ENCODE peak calls at places on chromosome 15, in four cellular contexts. One of them, this sample, is unnamed. For H3K4me1, the result is how much of the 10 kb centered on the place peaks cover.

GRCh38 chr15:42349178-42349577 is 10.1 kb upstream of the CAPN3 start:
- DNase-seq in IMR-90: peak
- DNase-seq in psoas muscle: no peak
- DNase-seq in heart left ventricle: no peak
- DNase-seq in this sample: no peak

GRCh38 chr15:56042982-56043980 is 49.9 kb upstream of the NEDD4 start:
- DNase-seq in IMR-90: no peak
- DNase-seq in psoas muscle: no peak
- DNase-seq in heart left ventricle: no peak
- DNase-seq in this sample: no peak

GRCh38 chr15:26382416-26383086 is 390.3 kb downstream of the GABRB3 start:
- DNase-seq in psoas muscle: no peak
- DNase-seq in IMR-90: no peak
- DNase-seq in heart left ventricle: no peak
- DNase-seq in this sample: no peak

GRCh38 chr15:59166601-59167265 is 39.9 kb upstream of the LDHAL6B start:
- DNase-seq in heart left ventricle: no peak
- DNase-seq in psoas muscle: no peak
- DNase-seq in IMR-90: no peak
- DNase-seq in this sample: peak

GRCh38 chr15:92586930-92587329 is 68.6 kb downstream of the FAM174B start:
- DNase-seq in heart left ventricle: no peak
- DNase-seq in psoas muscle: no peak
- DNase-seq in IMR-90: no peak
- DNase-seq in this sample: no peak

GRCh38 chr15:88729581-88729980 is 73.7 kb upstream of the ACAN start:
- DNase-seq in IMR-90: no peak
- DNase-seq in psoas muscle: no peak
- DNase-seq in heart left ventricle: no peak
- DNase-seq in this sample: no peak

GRCh38 chr15:33894193-33894592 is 74.1 kb upstream of the CHRM5 start:
- DNase-seq in heart left ventricle: no peak
- DNase-seq in IMR-90: no peak
- DNase-seq in psoas muscle: no peak
- DNase-seq in this sample: no peak

GRCh38 chr15:99956022-99956775 is 223.0 kb upstream of the LYSMD4 start:
- DNase-seq in IMR-90: no peak
- DNase-seq in heart left ventricle: no peak
- DNase-seq in psoas muscle: no peak
- DNase-seq in this sample: no peak

GRCh38 chr15:66758844-66759243 is 56.8 kb downstream of the SMAD6 start:
- DNase-seq in IMR-90: no peak
- DNase-seq in heart left ventricle: no peak
- DNase-seq in psoas muscle: no peak
- DNase-seq in this sample: no peak

GRCh38 chr15:92306662-92307061 is 87.0 kb upstream of the ST8SIA2 start:
- DNase-seq in IMR-90: no peak
- DNase-seq in psoas muscle: no peak
- DNase-seq in heart left ventricle: no peak
- DNase-seq in this sample: no peak

GRCh38 chr15:78991476-78991875 is 46.6 kb upstream of the CTSH start:
- DNase-seq in heart left ventricle: no peak
- DNase-seq in psoas muscle: no peak
- DNase-seq in IMR-90: peak
- DNase-seq in this sample: no peak

GRCh38 chr15:78950906-78951840 is 6.3 kb upstream of the CTSH start:
- DNase-seq in heart left ventricle: no peak
- DNase-seq in psoas muscle: no peak
- DNase-seq in IMR-90: peak
- DNase-seq in this sample: no peak

GRCh38 chr15:25486051-25486450 is 47.2 kb upstream of the UBE3A start:
- DNase-seq in heart left ventricle: no peak
- DNase-seq in psoas muscle: no peak
- DNase-seq in IMR-90: no peak
- DNase-seq in this sample: no peak

GRCh38 chr15:33963831-33964664 is 4.2 kb upstream of the CHRM5 start:
- DNase-seq in heart left ventricle: no peak
- DNase-seq in psoas muscle: no peak
- DNase-seq in IMR-90: peak
- DNase-seq in this sample: no peak

GRCh38 chr15:91866371-91866905 is 12.9 kb downstream of the SLCO3A1 start:
- DNase-seq in IMR-90: peak
- DNase-seq in psoas muscle: peak
- DNase-seq in heart left ventricle: peak
- DNase-seq in this sample: no peak

GRCh38 chr15:101477851-101478353 is 11.6 kb downstream of the PCSK6 start:
- DNase-seq in psoas muscle: no peak
- DNase-seq in IMR-90: no peak
- DNase-seq in heart left ventricle: no peak
- DNase-seq in this sample: no peak

GRCh38 chr15:65723786-65724354 is 68.2 kb downstream of the DENND4A start:
- DNase-seq in IMR-90: no peak
- DNase-seq in psoas muscle: no peak
- DNase-seq in heart left ventricle: no peak
- DNase-seq in this sample: peak

GRCh38 chr15:76503121-76503520 is 166.5 kb downstream of the ISL2 start:
- DNase-seq in IMR-90: no peak
- DNase-seq in psoas muscle: no peak
- DNase-seq in heart left ventricle: no peak
- DNase-seq in this sample: no peak
- TF ChIP-seq CTCF in IMR-90: no peak
- TF ChIP-seq CTCF in psoas muscle: no peak
- TF ChIP-seq CTCF in heart left ventricle: no peak
- TF ChIP-seq CTCF in this sample: no peak

GRCh38 chr15:73654659-73655058 is 21.5 kb upstream of the NPTN start:
- DNase-seq in heart left ventricle: no peak
- DNase-seq in psoas muscle: no peak
- DNase-seq in IMR-90: no peak
- DNase-seq in this sample: no peak

GRCh38 chr15:73655724-73656123 is 22.5 kb upstream of the NPTN start:
- DNase-seq in psoas muscle: no peak
- DNase-seq in IMR-90: no peak
- DNase-seq in heart left ventricle: no peak
- DNase-seq in this sample: no peak

GRCh38 chr15:73658645-73659044 is 25.5 kb upstream of the NPTN start:
- DNase-seq in IMR-90: no peak
- DNase-seq in psoas muscle: no peak
- DNase-seq in heart left ventricle: no peak
- DNase-seq in this sample: no peak

GRCh38 chr15:73660455-73660854 is 23.7 kb upstream of the CD276 start:
- DNase-seq in psoas muscle: no peak
- DNase-seq in IMR-90: no peak
- DNase-seq in heart left ventricle: no peak
- DNase-seq in this sample: no peak
- H3K27ac ChIP-seq in psoas muscle: no peak
- H3K27ac ChIP-seq in IMR-90: no peak
- H3K27ac ChIP-seq in heart left ventricle: no peak
- H3K27ac ChIP-seq in this sample: no peak

DNA sequence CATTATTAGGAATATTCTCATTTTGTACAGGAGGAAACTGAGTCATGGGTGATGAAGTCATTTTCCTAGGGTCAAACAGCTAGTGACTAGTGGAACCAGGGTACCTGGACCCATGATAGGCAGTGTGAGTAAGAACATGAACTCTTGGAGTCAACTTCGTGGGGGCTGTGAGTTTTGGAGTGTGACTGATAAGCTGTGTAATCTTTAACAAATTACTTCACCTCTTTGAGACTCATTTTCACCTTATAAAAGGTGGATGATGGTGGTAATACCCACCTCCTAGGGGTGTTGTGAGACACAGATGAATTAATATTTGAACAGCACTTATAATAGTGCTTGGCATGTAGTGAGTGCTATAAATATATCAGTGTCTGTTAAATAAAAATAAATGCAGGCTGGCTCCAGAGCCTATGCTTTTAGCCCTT is 9.1 kb downstream of the SEMA6D start:
- DNase-seq in IMR-90: peak
- DNase-seq in heart left ventricle: no peak
- DNase-seq in psoas muscle: no peak
- DNase-seq in this sample: no peak
- H3K4me1 ChIP-seq in IMR-90: under half
- H3K4me1 ChIP-seq in heart left ventricle: half or more
- H3K4me1 ChIP-seq in psoas muscle: half or more
- H3K4me1 ChIP-seq in this sample: half or more

GRCh38 chr15:51267047-51267713 is 71.2 kb downstream of the CYP19A1 start:
- DNase-seq in psoas muscle: no peak
- DNase-seq in IMR-90: no peak
- DNase-seq in heart left ventricle: no peak
- DNase-seq in this sample: no peak
- TF ChIP-seq CTCF in psoas muscle: no peak
- TF ChIP-seq CTCF in IMR-90: no peak
- TF ChIP-seq CTCF in heart left ventricle: no peak
- TF ChIP-seq CTCF in this sample: no peak

GRCh38 chr15:84600331-84600686 is 500 bp upstream of the ZSCAN2 start:
- DNase-seq in psoas muscle: peak
- DNase-seq in heart left ventricle: peak
- DNase-seq in IMR-90: peak
- DNase-seq in this sample: peak
- H3K27ac ChIP-seq in psoas muscle: peak
- H3K27ac ChIP-seq in heart left ventricle: peak
- H3K27ac ChIP-seq in IMR-90: no peak
- H3K27ac ChIP-seq in this sample: peak

This sample was measured in Peyer's patch.